ENCODE peak calls at places on chromosomes 2 and 18, in nine cellular contexts. P is DMS 273 treated with DMSO at 0.1 percent for 48 hours; G is astrocyte of the spinal cord; X is stimulated activated CD8-positive, alpha-beta memory T cell treated with anti-CD3 and anti-CD28 coated beads, Interleukin-15, amount 100 ng/mL, for 24 hours; O is dermis microvascular lymphatic vessel endothelial cell; V is neuronal stem cell; I is LoVo; W is fibroblast of the aortic adventitia; R is naive thymus-derived CD8-positive, alpha-beta T cell. M is an unnamed sample.

GRCh38 chr2:23803965-23804542 is 122.9 kb downstream of the ATAD2B start:
- DNase-seq in P (no peak), G (peak; percentile 25), X (no peak), O (peak; percentile 30), V (no peak), I (no peak), W (peak; percentile 61), R (no peak), M (no peak)

GRCh38 chr18:13173573-13173972 is 45.0 kb upstream of the LDLRAD4 start:
- DNase-seq in P (no peak), G (no peak), X (no peak), O (no peak), V (no peak), I (no peak), W (no peak), R (no peak), M (no peak)

GRCh38 chr2:39107156-39107555 is 13.7 kb downstream of the SOS1 start:
- DNase-seq in P (no peak), G (no peak), X (no peak), O (peak; percentile 25), V (no peak), I (no peak), W (no peak), R (no peak), M (no peak)

GRCh38 chr2:40292291-40292690 is 159.6 kb downstream of the SLC8A1 start:
- DNase-seq in P (no peak), G (no peak), X (no peak), O (no peak), V (no peak), I (no peak), W (no peak), R (no peak), M (no peak)

GRCh38 chr2:11930211-11930761 is 183.9 kb downstream of the LPIN1 start:
- DNase-seq in P (no peak), G (peak; percentile 30), X (no peak), O (peak; percentile 61), V (no peak), I (no peak), W (no peak), R (no peak), M (no peak)

GRCh38 chr2:73947412-73948018 is 20.8 kb downstream of the DGUOK start:
- DNase-seq in P (no peak), G (no peak), X (no peak), O (no peak), V (no peak), I (no peak), W (no peak), R (no peak), M (no peak)

GRCh38 chr18:46469186-46469915 is 187.7 kb downstream of the LOXHD1 start:
- DNase-seq in P (peak; percentile 60), G (peak; percentile 53), X (no peak), O (no peak), V (no peak), I (no peak), W (peak; percentile 6), R (no peak), M (no peak)

GRCh38 chr2:223854741-223855140 is 17.4 kb upstream of the AP1S3 start:
- DNase-seq in P (no peak), G (no peak), X (no peak), O (no peak), V (no peak), I (no peak), W (no peak), R (no peak), M (no peak)

GRCh38 chr2:36748166-36748565 is 51.7 kb downstream of the VIT start:
- DNase-seq in P (no peak), G (no peak), X (no peak), O (no peak), V (no peak), I (no peak), W (no peak), R (no peak), M (no peak)

GRCh38 chr2:175855794-175856453 is 146.1 kb downstream of the LNPK start:
- DNase-seq in P (peak; percentile 35), G (peak; percentile 58), X (no peak), O (no peak), V (no peak), I (no peak), W (peak; percentile 43), R (no peak), M (no peak)

GRCh38 chr2:168231609-168232241 is 15.7 kb downstream of the STK39 start:
- DNase-seq in P (no peak), G (no peak), X (no peak), O (no peak), V (no peak), I (no peak), W (no peak), R (no peak), M (no peak)

GRCh38 chr2:28869494-28870145 is 489 bp downstream of the TRMT61B start:
- DNase-seq in P (no peak), G (peak; percentile 2), X (no peak), O (peak; percentile 2), V (no peak), I (peak; percentile 3), W (peak; percentile 2), R (peak; percentile 5), M (no peak)

GRCh38 chr2:147860009-147860408 is 15.2 kb downstream of the ACVR2A start:
- DNase-seq in P (peak; percentile 83), G (no peak), X (no peak), O (no peak), V (no peak), I (no peak), W (no peak), R (no peak), M (no peak)

GRCh38 chr2:88452980-88453582 is 588 bp upstream of the FOXI3 start:
- DNase-seq in P (no peak), G (peak; percentile 40), X (no peak), O (no peak), V (no peak), I (no peak), W (peak; percentile 26), R (no peak), M (no peak)

GRCh38 chr18:5995626-5996025 is 100.3 kb upstream of the TMEM200C start:
- DNase-seq in P (no peak), G (no peak), X (no peak), O (no peak), V (no peak), I (no peak), W (no peak), R (no peak), M (no peak)

GRCh38 chr2:241910604-241911520 is 41.3 kb downstream of the RTP5 start:
- DNase-seq in P (no peak), G (no peak), X (no peak), O (no peak), V (no peak), I (no peak), W (no peak), R (no peak), M (no peak)

GRCh38 chr2:48722391-48722790 is 33.1 kb downstream of the LHCGR start:
- DNase-seq in P (no peak), G (no peak), X (no peak), O (peak; percentile 9), V (no peak), I (no peak), W (no peak), R (no peak), M (no peak)

GRCh38 chr2:11177871-11178598 is 22.8 kb downstream of the SLC66A3 start:
- DNase-seq in P (no peak), G (peak; percentile 33), X (no peak), O (no peak), V (no peak), I (no peak), W (no peak), R (no peak), M (no peak)

GRCh38 chr18:77043541-77044280 is 88.9 kb downstream of the MBP start:
- DNase-seq in P (no peak), G (peak; percentile 51), X (no peak), O (no peak), V (no peak), I (no peak), W (no peak), R (no peak), M (no peak)

GRCh38 chr2:159030674-159031380 is 62.4 kb downstream of the TANC1 start:
- DNase-seq in P (no peak), G (peak; percentile 71), X (no peak), O (peak; percentile 89), V (peak; percentile 37), I (peak; percentile 34), W (peak; percentile 93), R (no peak), M (peak; percentile 56)

GRCh38 chr2:190267302-190267701 is 52.3 kb downstream of the HIBCH start:
- DNase-seq in P (no peak), G (peak; percentile 81), X (no peak), O (peak; percentile 46), V (no peak), I (peak; percentile 27), W (peak; percentile 89), R (no peak), M (peak; percentile 36)

GRCh38 chr2:164700390-164700789 is 79.1 kb upstream of the GRB14 start:
- DNase-seq in P (no peak), G (peak; percentile 15), X (no peak), O (no peak), V (no peak), I (no peak), W (peak; percentile 70), R (no peak), M (no peak)

GRCh38 chr18:22451796-22452195 is 34.1 kb upstream of the CTAGE1 start:
- DNase-seq in P (no peak), G (no peak), X (no peak), O (no peak), V (peak; percentile 29), I (no peak), W (no peak), R (no peak), M (no peak)

GRCh38 chr2:58976374-58977055 is 735.4 kb upstream of the FANCL start:
- DNase-seq in P (no peak), G (no peak), X (no peak), O (no peak), V (no peak), I (no peak), W (no peak), R (no peak), M (no peak)

GRCh38 chr2:210617732-210618330 is 61.4 kb downstream of the CPS1 start:
- DNase-seq in P (peak; percentile 14), G (peak; percentile 58), X (no peak), O (peak; percentile 41), V (peak; percentile 23), I (peak; percentile 24), W (peak; percentile 74), R (no peak), M (peak; percentile 16)

GRCh38 chr18:654601-655000 is 2.9 kb upstream of the TYMS start:
- DNase-seq in P (no peak), G (no peak), X (no peak), O (no peak), V (no peak), I (no peak), W (no peak), R (no peak), M (no peak)